ENCODE peak calls at places on chromosomes 13 and 19, in four cellular contexts. K, I, W and T are unnamed samples.

GRCh38 chr19:15129856-15130580 is 22.8 kb downstream of the SYDE1 start:
- DNase-seq in K (no peak), I (peak; percentile 41), W (no peak), T (no peak)

GRCh38 chr13:28429685-28430290 is 65.1 kb downstream of the FLT1 start:
- DNase-seq in I (no peak), W (peak; percentile 18), K (no peak), T (no peak)

GRCh38 chr13:79837741-79838450 is 356.9 kb downstream of the NDFIP2 start:
- DNase-seq in W (no peak), I (no peak), K (no peak), T (no peak)

GRCh38 chr19:35084078-35084762 is 31.4 kb upstream of the FXYD3 start:
- DNase-seq in I (no peak), K (no peak), W (no peak), T (no peak)

GRCh38 chr19:49588370-49589122 is 2.4 kb upstream of the PRR12 start:
- DNase-seq in I (no peak), W (no peak), K (no peak), T (no peak)

GRCh38 chr19:6219592-6220290 is 60.0 kb downstream of the MLLT1 start:
- DNase-seq in W (no peak), I (no peak), K (no peak), T (no peak)

GRCh38 chr13:81872581-81872980 is 1531.7 kb upstream of the SPRY2 start:
- DNase-seq in I (no peak), K (peak; percentile 14), W (no peak), T (no peak)

GRCh38 chr19:32889137-32889934 is 19.8 kb upstream of the SLC7A9 start:
- DNase-seq in I (no peak), W (no peak), K (no peak), T (no peak)

GRCh38 chr19:40691421-40692211 is 1.2 kb upstream of the NUMBL start:
- DNase-seq in W (no peak), K (peak; percentile 49), I (no peak), T (no peak)

GRCh38 chr13:19836472-19836871 is 27.0 kb downstream of the ZMYM5 start:
- DNase-seq in W (no peak), K (no peak), I (no peak), T (no peak)

GRCh38 chr13:33070713-33071112 is 54.5 kb downstream of the KL start:
- DNase-seq in W (no peak), I (no peak), K (no peak), T (no peak)

GRCh38 chr13:90640976-90641375 is 706.5 kb upstream of the MIR17HG start:
- DNase-seq in I (no peak), W (no peak), K (no peak), T (no peak)

GRCh38 chr19:33394006-33394722 is 20.7 kb downstream of the CEBPG start:
- DNase-seq in I (peak; percentile 47), W (no peak), K (no peak), T (peak; percentile 65)

GRCh38 chr19:35370722-35371121 is at the start of gene GPR42:
- DNase-seq in I (no peak), K (no peak), W (no peak), T (no peak)

GRCh38 chr13:107649071-107649470 is 566.3 kb downstream of the LIG4 start:
- DNase-seq in W (no peak), K (no peak), I (no peak), T (no peak)

GRCh38 chr19:49690073-49690655 is 752 bp upstream of the CPT1C start:
- DNase-seq in K (no peak), I (no peak), W (no peak), T (no peak)

GRCh38 chr19:33634361-33635091 is 12.8 kb downstream of the CHST8 start:
- DNase-seq in K (no peak), I (no peak), W (no peak), T (no peak)

GRCh38 chr19:2803486-2804155 is 16.0 kb upstream of the ZNF554 start:
- DNase-seq in K (no peak), I (no peak), W (no peak), T (no peak)

GRCh38 chr13:93080166-93080565 is 146.4 kb upstream of the GPC6 start:
- DNase-seq in K (no peak), W (no peak), I (no peak), T (no peak)

GRCh38 chr13:104460553-104460952 is 1394.3 kb upstream of the SLC10A2 start:
- DNase-seq in I (no peak), K (no peak), W (no peak), T (no peak)

GRCh38 chr19:42378225-42378929 is 11.7 kb downstream of the CNFN start:
- DNase-seq in I (no peak), W (no peak), K (no peak), T (no peak)

GRCh38 chr13:29513981-29514719 is 81.3 kb downstream of the SLC7A1 start:
- DNase-seq in K (no peak), W (no peak), I (no peak), T (no peak)

GRCh38 chr19:6802336-6803035 is 30.0 kb downstream of the VAV1 start:
- DNase-seq in W (peak; percentile 60), I (peak; percentile 86), K (peak; percentile 79), T (no peak)

GRCh38 chr19:24065865-24066604 is 21.0 kb upstream of the ZNF254 start:
- DNase-seq in I (no peak), W (no peak), K (no peak), T (no peak)

DNA sequence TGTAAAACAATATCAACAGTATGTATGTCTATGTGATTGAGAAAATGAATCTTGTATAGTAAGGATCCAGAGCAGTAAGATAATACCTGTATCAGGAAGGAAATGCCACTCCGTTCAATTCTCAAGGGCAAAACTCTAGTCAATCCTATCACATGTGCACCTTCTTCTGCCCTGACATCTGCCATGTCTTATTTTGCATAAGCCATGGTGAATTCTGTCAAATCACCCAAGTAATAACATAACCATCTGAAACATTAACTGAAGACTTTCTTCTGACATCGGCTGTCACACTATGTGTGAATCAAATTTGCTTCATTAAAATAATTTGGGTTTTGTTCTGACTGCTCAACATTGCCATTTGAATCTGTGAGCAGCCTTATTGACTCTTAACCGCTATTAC is 91.2 kb downstream of the PCDH9 start:
- DNase-seq in K (no peak), W (no peak), I (no peak), T (no peak)
- TF ChIP-seq EP300 in K (no peak), W (no peak), I (no peak), T (no peak)

DNA sequence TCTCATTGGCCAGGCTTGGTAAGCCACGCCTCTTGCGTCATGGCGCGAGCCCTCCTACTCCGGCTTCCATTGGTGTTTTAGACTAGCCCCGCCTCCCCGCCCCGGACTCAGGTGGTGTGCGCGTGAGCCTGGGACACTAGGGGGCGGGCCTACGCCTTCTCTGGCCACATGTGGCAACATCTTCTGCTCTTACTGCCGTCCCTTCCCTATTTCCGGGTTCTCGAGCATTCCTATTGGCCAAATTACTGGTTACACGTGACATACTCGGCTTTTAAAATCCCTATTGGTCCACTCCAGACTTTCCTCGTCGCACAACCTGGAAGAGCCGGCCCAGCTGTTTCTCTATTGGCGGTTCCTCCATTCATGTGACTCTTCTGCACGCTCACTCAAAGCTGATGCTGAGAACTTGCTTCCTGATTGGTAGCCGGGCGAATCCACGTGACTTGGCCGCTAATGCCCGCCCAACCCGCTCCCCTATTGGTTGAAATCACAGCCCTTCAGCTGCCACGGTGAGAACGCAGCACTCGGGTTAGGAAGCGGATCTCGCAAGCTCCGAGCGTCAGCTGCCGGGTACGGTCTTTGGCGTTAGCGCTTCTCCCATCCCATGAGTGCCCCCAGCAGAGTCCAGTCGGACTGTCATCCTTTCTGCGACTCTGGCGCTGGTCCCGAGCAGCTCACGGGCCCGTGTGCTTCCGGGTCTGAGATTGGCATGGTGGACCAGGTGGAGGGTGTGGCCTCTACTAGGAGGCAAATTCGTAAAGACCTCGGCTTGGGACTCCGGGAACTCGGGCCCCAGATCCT is at the start of gene BLOC1S3:
- DNase-seq in I (peak; percentile 100), W (peak; percentile 100), K (peak; percentile 100), T (peak; percentile 100)
- TF ChIP-seq POLR2A in I (peak; percentile 61), W (peak; percentile 77), K (peak; percentile 76), T (peak; percentile 81)

DNA sequence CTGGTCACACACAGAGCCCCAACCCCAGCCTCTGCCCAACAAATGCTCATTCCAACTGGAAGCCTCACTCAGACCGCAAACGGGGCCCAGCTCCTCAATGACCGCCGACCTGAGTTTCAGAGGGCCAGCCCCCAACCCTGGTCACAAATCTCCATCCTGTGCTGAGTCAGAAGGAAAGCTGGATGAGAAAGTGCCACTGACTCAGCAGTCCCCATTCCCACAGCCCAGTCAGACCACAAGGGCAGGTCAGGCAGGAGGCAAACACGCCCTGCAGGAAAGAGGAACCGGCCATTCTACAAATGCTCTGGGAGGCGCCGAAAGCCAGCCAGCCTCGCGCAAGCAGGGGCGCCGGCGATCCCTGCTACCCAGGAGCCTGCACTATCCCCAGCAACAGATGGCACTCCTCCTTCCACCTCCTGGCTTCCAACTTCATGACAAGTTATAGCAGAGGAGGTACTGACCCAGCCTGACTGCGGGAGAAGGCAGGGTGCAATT is 14.1 kb upstream of the PRKD2 start:
- DNase-seq in I (peak; percentile 77), W (no peak), K (peak; percentile 65), T (no peak)
- TF ChIP-seq EP300 in I (no peak), W (no peak), K (no peak), T (no peak)

GRCh38 chr19:50874185-50874584 is 946 bp downstream of the KLK2 start:
- DNase-seq in W (no peak), I (no peak), K (no peak), T (no peak)

GRCh38 chr19:50875795-50876422 is 2.7 kb downstream of the KLK2 start:
- DNase-seq in W (no peak), K (no peak), I (no peak), T (no peak)

GRCh38 chr19:50873056-50873455 is at the start of gene KLK2:
- DNase-seq in K (no peak), W (no peak), I (no peak), T (no peak)

GRCh38 chr19:50869479-50869878 is 3.8 kb upstream of the KLK2 start:
- DNase-seq in K (no peak), I (no peak), W (no peak), T (no peak)

GRCh38 chr19:50870417-50871089 is 2.7 kb upstream of the KLK2 start:
- DNase-seq in K (peak; percentile 90), W (no peak), I (no peak), T (no peak)
- TF ChIP-seq POLR2A in K (no peak), W (no peak), I (no peak), T (no peak)